ENCODE peak calls at places on chromosomes 11 and 22, in four cellular contexts. L is body of pancreas, K is H9, U is IMR-90. H is an unnamed sample.

GRCh38 chr22:22939537-22940368 is 52.1 kb downstream of the IGLL5 start:
- DNase-seq in L (no peak), K (no peak), U (no peak), H (no peak)

GRCh38 chr11:120128392-120129172 is 9.3 kb downstream of the TRIM29 start:
- DNase-seq in L (no peak), K (no peak), U (peak; percentile 8), H (peak; percentile 73)

GRCh38 chr11:59560702-59561469 is 49.5 kb downstream of the OR4D9 start:
- DNase-seq in L (peak; percentile 90), K (peak; percentile 85), U (peak; percentile 82), H (peak; percentile 88)

GRCh38 chr11:64151337-64151736 is 14.6 kb downstream of the MACROD1 start:
- DNase-seq in L (no peak), K (no peak), U (no peak), H (no peak)

GRCh38 chr11:120590472-120590871 is 78.9 kb downstream of the GRIK4 start:
- DNase-seq in L (no peak), K (no peak), U (peak; percentile 33), H (no peak)

GRCh38 chr22:31332886-31333285 is 13.3 kb downstream of the PATZ1 start:
- DNase-seq in L (no peak), K (no peak), U (peak; percentile 62), H (no peak)

GRCh38 chr11:28767574-28767973 is 659.4 kb downstream of the METTL15 start:
- DNase-seq in L (no peak), K (no peak), U (peak; percentile 59), H (no peak)

GRCh38 chr11:107655607-107656006 is 56.2 kb downstream of the SLN start:
- DNase-seq in L (no peak), K (no peak), U (no peak), H (no peak)

GRCh38 chr11:61536676-61537270 is 28.2 kb downstream of the LRRC10B start:
- DNase-seq in L (no peak), K (no peak), U (no peak), H (no peak)

GRCh38 chr11:35237860-35238715 is 99.1 kb downstream of the CD44 start:
- DNase-seq in L (no peak), K (peak; percentile 75), U (no peak), H (peak; percentile 63)

GRCh38 chr11:88861618-88862017 is 204.2 kb downstream of the GRM5 start:
- DNase-seq in L (no peak), K (no peak), U (no peak), H (no peak)

GRCh38 chr11:1281326-1281973 is 28.0 kb downstream of the TOLLIP start:
- DNase-seq in L (no peak), K (no peak), U (no peak), H (no peak)

GRCh38 chr11:119793335-119793984 is 64.5 kb upstream of the NECTIN1 start:
- DNase-seq in L (no peak), K (no peak), U (no peak), H (no peak)

GRCh38 chr11:93330446-93330984 is at the start of gene DEUP1:
- DNase-seq in L (peak; percentile 63), K (peak; percentile 55), U (no peak), H (peak; percentile 85)

GRCh38 chr11:115256326-115257197 is 247.7 kb downstream of the CADM1 start:
- DNase-seq in L (no peak), K (peak; percentile 41), U (no peak), H (no peak)

GRCh38 chr11:118807800-118808778 is 17.1 kb upstream of the DDX6 start:
- DNase-seq in L (no peak), K (no peak), U (no peak), H (no peak)

GRCh38 chr22:20235453-20235991 is 32.6 kb downstream of the RTN4R start:
- DNase-seq in L (no peak), K (no peak), U (no peak), H (no peak)

GRCh38 chr11:60788401-60789110 is 3.4 kb downstream of the MS4A10 start:
- DNase-seq in L (peak; percentile 37), K (no peak), U (no peak), H (no peak)

GRCh38 chr11:24496371-24496727 is 504 bp upstream of the LUZP2 start:
- DNase-seq in L (no peak), K (no peak), U (peak; percentile 18), H (no peak)

GRCh38 chr11:26622201-26622600 is 50.1 kb upstream of the MUC15 start:
- DNase-seq in L (no peak), K (no peak), U (no peak), H (no peak)

GRCh38 chr11:119509969-119510401 is 87.0 kb upstream of the THY1 start:
- DNase-seq in L (peak; percentile 26), K (no peak), U (peak; percentile 92), H (peak; percentile 60)

GRCh38 chr22:48719978-48720661 is 1107.6 kb downstream of the BRD1 start:
- DNase-seq in L (no peak), K (peak; percentile 59), U (no peak), H (no peak)

GRCh38 chr11:19967796-19968195 is 192.5 kb downstream of the DBX1 start:
- DNase-seq in L (no peak), K (no peak), U (no peak), H (no peak)

GRCh38 chr11:11618973-11619435 is 2.8 kb downstream of the GALNT18 start:
- DNase-seq in L (no peak), K (no peak), U (no peak), H (no peak)

GRCh38 chr11:102724904-102725515 is at the start of gene MMP8:
- DNase-seq in L (no peak), K (no peak), U (peak; percentile 72), H (no peak)

GRCh38 chr22:45254789-45255261 is 14.1 kb upstream of the KIAA0930 start:
- DNase-seq in L (no peak), K (no peak), U (no peak), H (no peak)

GRCh38 chr11:134471341-134472187 is 59.5 kb upstream of the B3GAT1 start:
- DNase-seq in L (no peak), K (peak; percentile 24), U (no peak), H (no peak)

GRCh38 chr11:73516080-73516479 is 81.8 kb downstream of the FAM168A start:
- DNase-seq in L (no peak), K (no peak), U (no peak), H (no peak)

GRCh38 chr11:72278911-72279310 is 34.9 kb upstream of the PHOX2A start:
- DNase-seq in L (no peak), K (no peak), U (peak; percentile 73), H (no peak)

GRCh38 chr22:28002181-28002700 is 83.2 kb upstream of the PITPNB start:
- DNase-seq in L (no peak), K (no peak), U (no peak), H (no peak)

GRCh38 chr11:58631378-58631777 is 8.9 kb downstream of the CNTF start:
- DNase-seq in L (no peak), K (no peak), U (no peak), H (no peak)

GRCh38 chr11:61966673-61967176 is 709 bp downstream of the FTH1 start:
- DNase-seq in L (no peak), K (no peak), U (no peak), H (peak; percentile 54)

GRCh38 chr22:46238541-46238940 is 11.6 kb downstream of the CDPF1 start:
- DNase-seq in L (no peak), K (no peak), U (no peak), H (no peak)

GRCh38 chr11:31995525-31996123 is 95.2 kb upstream of the RCN1 start:
- DNase-seq in L (no peak), K (no peak), U (peak; percentile 19), H (peak; percentile 55)

GRCh38 chr11:32002311-32002710 is 88.6 kb upstream of the RCN1 start:
- DNase-seq in L (no peak), K (no peak), U (no peak), H (no peak)

GRCh38 chr11:31995031-31995430 is 95.8 kb upstream of the RCN1 start:
- DNase-seq in L (no peak), K (no peak), U (no peak), H (no peak)

GRCh38 chr11:31997955-31998354 is 92.9 kb upstream of the RCN1 start:
- DNase-seq in L (no peak), K (no peak), U (no peak), H (no peak)

GRCh38 chr11:31996159-31996881 is 94.6 kb upstream of the RCN1 start:
- DNase-seq in L (no peak), K (no peak), U (no peak), H (no peak)
- H3K27me3 ChIP-seq in L (peaks cover 4% of the 10 kb centered on the region), K (no peaks in the 10 kb centered on the region), U (peaks cover 40% of the 10 kb centered on the region), H (no peaks in the 10 kb centered on the region)

DNA sequence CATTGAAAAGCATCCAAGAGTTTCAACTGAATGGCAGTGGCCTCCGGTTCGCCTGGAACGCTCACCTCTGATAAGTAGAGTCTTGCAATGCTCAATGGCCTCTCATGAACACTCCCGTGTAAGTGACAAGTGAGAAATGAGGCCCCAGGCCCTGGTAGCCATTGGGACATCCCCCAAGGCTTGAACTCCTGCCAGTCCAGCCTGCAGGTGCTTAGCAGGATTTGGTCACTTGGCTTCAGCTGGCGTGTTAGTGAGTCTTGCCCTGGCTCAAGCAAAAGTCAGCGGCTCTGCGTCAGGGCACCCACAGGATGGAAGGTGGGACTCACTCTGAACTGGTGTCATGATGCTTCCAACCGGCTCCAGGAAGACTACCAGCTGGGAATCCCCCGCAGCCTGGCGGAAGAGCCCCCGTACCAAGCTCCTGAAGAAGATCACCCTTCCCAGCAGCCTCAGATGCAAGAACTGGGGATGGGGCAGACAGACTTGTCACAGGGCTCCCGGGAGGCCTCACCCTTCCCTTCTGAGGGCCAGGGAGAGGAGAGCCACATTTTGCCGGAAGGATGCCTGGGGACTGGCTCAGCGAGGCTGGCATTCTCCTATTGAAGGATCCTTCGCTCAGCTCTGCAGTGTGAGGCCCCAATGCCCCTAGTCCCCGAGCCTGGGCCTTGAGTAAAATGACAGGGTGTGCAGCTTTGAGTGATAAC is 19.3 kb downstream of the MB start:
- DNase-seq in L (peak; percentile 81), K (no peak), U (no peak), H (no peak)
- H3K27ac ChIP-seq in L (peak overlapping the region; percentile 49), K (no peak overlapping the region), U (no peak overlapping the region), H (no peak overlapping the region)

DNA sequence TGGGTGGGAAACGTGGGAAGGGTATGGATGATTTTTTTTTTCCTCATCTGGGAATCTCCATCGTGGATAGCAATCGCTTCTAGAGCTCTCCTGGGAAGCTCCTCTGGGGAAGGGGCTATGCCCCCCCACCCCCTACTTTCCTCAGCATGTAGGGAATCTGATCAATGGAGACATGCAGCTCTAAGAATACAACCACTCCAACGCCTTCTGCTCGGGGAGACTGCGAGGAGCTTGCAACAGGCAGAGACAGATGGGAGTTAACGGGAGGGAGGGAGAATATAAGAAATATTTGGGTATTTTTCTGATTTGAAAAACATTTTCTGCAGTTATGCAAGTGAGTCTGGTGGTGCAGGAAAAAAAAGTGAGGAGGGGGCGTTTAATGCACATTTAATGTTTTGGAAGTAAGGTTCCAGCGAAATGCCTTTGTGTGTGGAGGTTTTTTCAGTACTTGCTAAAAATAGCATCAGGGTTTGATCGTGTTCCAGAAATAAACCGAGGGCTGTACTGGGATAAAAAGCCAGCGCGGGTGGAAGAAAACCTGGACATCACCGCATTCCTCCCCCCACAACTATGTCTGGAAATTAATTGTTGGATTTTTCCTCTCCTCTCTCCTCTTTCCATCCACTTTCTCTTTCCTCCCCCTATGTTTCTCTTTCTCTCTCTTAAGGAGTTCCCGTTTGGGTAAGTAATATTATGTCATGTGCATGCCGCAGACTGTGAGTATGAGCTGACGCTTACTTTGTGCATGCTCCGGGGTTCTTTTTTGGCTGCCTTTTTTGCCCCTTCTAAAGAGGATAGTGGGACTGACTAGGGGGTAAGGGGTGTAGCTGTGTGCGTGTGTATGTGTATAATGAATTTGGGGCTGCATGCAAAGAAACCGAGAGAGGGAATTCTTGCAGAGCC is 104.4 kb upstream of the HSD17B12 start:
- DNase-seq in L (no peak), K (no peak), U (no peak), H (no peak)
- H3K27me3 ChIP-seq in L (peaks cover 51% of the 10 kb centered on the region), K (peaks cover 72% of the 10 kb centered on the region), U (peaks cover 76% of the 10 kb centered on the region), H (peaks cover 79% of the 10 kb centered on the region)

GRCh38 chr11:66285250-66285947 is 3.5 kb downstream of the YIF1A start:
- DNase-seq in L (no peak), K (no peak), U (no peak), H (no peak)
- H3K27ac ChIP-seq in L (no peak overlapping the region), K (no peak overlapping the region), U (no peak overlapping the region), H (no peak overlapping the region)